ENCODE peak calls at places on chromosome 16, in ten cellular contexts. Y is Peyer's patch, O is heart left ventricle, Q is stomach, M is upper lobe of left lung, I is body of pancreas, D is sigmoid colon, C is IMR-90, T is esophagus squamous epithelium, X is uterus. J is an unnamed sample.

GRCh38 chr16:29920690-29921371 is 5.2 kb downstream of the KCTD13 start:
- DNase-seq in Y (no peak), O (no peak), Q (no peak), M (no peak), I (no peak), D (no peak), C (no peak), T (no peak), X (no peak), J (no peak)

GRCh38 chr16:64544859-64545258 is 577.0 kb downstream of the CDH11 start:
- DNase-seq in Y (no peak), O (no peak), Q (no peak), M (no peak), I (no peak), D (no peak), C (no peak), T (no peak), X (no peak), J (no peak)

GRCh38 chr16:21301895-21302291 is 23.8 kb upstream of the CRYM start:
- DNase-seq in Y (no peak), O (no peak), Q (no peak), M (no peak), I (no peak), D (no peak), C (peak; percentile 8), T (no peak), X (no peak), J (no peak)

GRCh38 chr16:11410382-11411058 is 65.3 kb downstream of the RMI2 start:
- DNase-seq in Y (no peak), O (peak; percentile 41), Q (no peak), M (no peak), I (no peak), D (no peak), C (no peak), T (no peak), X (no peak), J (no peak)

GRCh38 chr16:58048914-58049696 is 23.6 kb downstream of the MMP15 start:
- DNase-seq in Y (no peak), O (no peak), Q (no peak), M (no peak), I (no peak), D (no peak), C (no peak), T (no peak), X (no peak), J (peak; percentile 96)

GRCh38 chr16:20866792-20867191 is 33.4 kb downstream of the DCUN1D3 start:
- DNase-seq in Y (no peak), O (peak; percentile 49), Q (no peak), M (no peak), I (no peak), D (no peak), C (no peak), T (no peak), X (no peak), J (no peak)

GRCh38 chr16:12060751-12061150 is 84.2 kb downstream of the SNX29 start:
- DNase-seq in Y (no peak), O (no peak), Q (no peak), M (no peak), I (no peak), D (peak; percentile 44), C (no peak), T (no peak), X (no peak), J (no peak)

GRCh38 chr16:12732600-12732999 is 71.1 kb downstream of the CPPED1 start:
- DNase-seq in Y (no peak), O (no peak), Q (no peak), M (no peak), I (no peak), D (no peak), C (no peak), T (no peak), X (no peak), J (no peak)

GRCh38 chr16:3945751-3946603 is 65.5 kb upstream of the CREBBP start:
- DNase-seq in Y (no peak), O (peak; percentile 54), Q (peak; percentile 60), M (no peak), I (peak; percentile 48), D (no peak), C (peak; percentile 99), T (no peak), X (no peak), J (peak; percentile 97)

GRCh38 chr16:9007177-9007794 is 43.6 kb upstream of the USP7 start:
- DNase-seq in Y (no peak), O (no peak), Q (no peak), M (no peak), I (no peak), D (no peak), C (peak; percentile 84), T (no peak), X (no peak), J (no peak)

GRCh38 chr16:25256821-25257503 is 683 bp downstream of the ZKSCAN2 start:
- DNase-seq in Y (no peak), O (no peak), Q (no peak), M (no peak), I (peak; percentile 19), D (no peak), C (peak; percentile 15), T (no peak), X (no peak), J (peak; percentile 22)

GRCh38 chr16:52963471-52963870 is 89.2 kb downstream of the CHD9NB start:
- DNase-seq in Y (no peak), O (no peak), Q (no peak), M (no peak), I (no peak), D (no peak), C (no peak), T (no peak), X (no peak), J (no peak)

GRCh38 chr16:15581127-15581815 is 61.7 kb downstream of the MARF1 start:
- DNase-seq in Y (no peak), O (no peak), Q (no peak), M (no peak), I (no peak), D (no peak), C (no peak), T (no peak), X (no peak), J (no peak)

GRCh38 chr16:23687034-23687808 is 8.5 kb downstream of the PLK1 start:
- DNase-seq in Y (no peak), O (no peak), Q (no peak), M (peak; percentile 27), I (no peak), D (no peak), C (no peak), T (no peak), X (no peak), J (no peak)

GRCh38 chr16:69223882-69224281 is 36.9 kb downstream of the SNTB2 start:
- DNase-seq in Y (no peak), O (no peak), Q (no peak), M (no peak), I (no peak), D (no peak), C (peak; percentile 79), T (no peak), X (no peak), J (no peak)

GRCh38 chr16:56257666-56258359 is 66.5 kb downstream of the GNAO1 start:
- DNase-seq in Y (no peak), O (peak; percentile 63), Q (no peak), M (no peak), I (no peak), D (peak; percentile 72), C (no peak), T (no peak), X (no peak), J (peak; percentile 20)
- H3K27me3 ChIP-seq in Y (no peaks in the 10 kb centered on the region), O (no peaks in the 10 kb centered on the region), Q (no peaks in the 10 kb centered on the region), M (no peaks in the 10 kb centered on the region), I (no peaks in the 10 kb centered on the region), D (no peaks in the 10 kb centered on the region), C (peaks cover 37% of the 10 kb centered on the region), T (no peaks in the 10 kb centered on the region), X (no peaks in the 10 kb centered on the region), J (no peaks in the 10 kb centered on the region)

GRCh38 chr16:54649846-54650245 is 280.8 kb upstream of the IRX5 start:
- DNase-seq in Y (no peak), O (no peak), Q (no peak), M (no peak), I (no peak), D (no peak), C (no peak), T (no peak), X (no peak), J (no peak)
- TF ChIP-seq POLR2A in Y (no peak), O (no peak), Q (no peak), M (no peak), I (no peak), D (no peak), C (no peak), T (no peak), X (no peak), J (no peak)

DNA sequence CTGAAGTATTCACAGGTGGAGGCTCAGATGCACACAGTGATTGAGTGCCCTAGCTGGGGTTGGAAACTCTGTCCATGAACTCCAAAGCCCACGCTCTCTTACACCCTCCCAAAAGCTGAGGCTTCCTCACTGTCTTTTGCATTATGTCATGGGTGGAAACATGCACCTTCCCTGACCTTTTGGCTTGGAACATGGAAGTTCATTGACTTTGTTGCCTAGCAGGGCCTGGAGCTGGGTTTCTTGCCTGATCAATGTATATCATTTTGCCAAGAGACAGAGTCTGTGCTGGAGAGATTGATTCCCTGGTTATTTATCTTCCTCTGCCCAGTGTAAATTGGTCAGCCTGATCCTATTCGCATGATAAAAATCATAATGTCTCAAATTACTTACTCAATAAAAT is 558.4 kb downstream of the MAF start:
- DNase-seq in Y (no peak), O (no peak), Q (no peak), M (no peak), I (no peak), D (no peak), C (no peak), T (no peak), X (no peak), J (no peak)
- H3K27me3 ChIP-seq in Y (no peaks in the 10 kb centered on the region), O (no peaks in the 10 kb centered on the region), Q (no peaks in the 10 kb centered on the region), M (no peaks in the 10 kb centered on the region), I (no peaks in the 10 kb centered on the region), D (no peaks in the 10 kb centered on the region), C (no peaks in the 10 kb centered on the region), T (no peaks in the 10 kb centered on the region), X (no peaks in the 10 kb centered on the region), J (no peaks in the 10 kb centered on the region)

GRCh38 chr16:70685938-70686375 is at the start of gene MTSS2:
- DNase-seq in Y (peak; percentile 37), O (peak; percentile 89), Q (peak; percentile 83), M (peak; percentile 96), I (peak; percentile 77), D (peak; percentile 96), C (peak; percentile 85), T (no peak), X (peak; percentile 90), J (peak; percentile 90)
- TF ChIP-seq POLR2A in Y (no peak), O (peak; percentile 51), Q (no peak), M (no peak), I (peak; percentile 19), D (no peak), C (no peak), T (no peak), X (peak; percentile 58), J (no peak)

GRCh38 chr16:80554037-80554436 is 13.2 kb downstream of the DYNLRB2 start:
- DNase-seq in Y (no peak), O (no peak), Q (no peak), M (no peak), I (no peak), D (no peak), C (no peak), T (no peak), X (no peak), J (no peak)
- H3K27me3 ChIP-seq in Y (no peaks in the 10 kb centered on the region), O (no peaks in the 10 kb centered on the region), Q (peaks cover 6% of the 10 kb centered on the region), M (no peaks in the 10 kb centered on the region), I (no peaks in the 10 kb centered on the region), D (no peaks in the 10 kb centered on the region), C (no peaks in the 10 kb centered on the region), T (no peaks in the 10 kb centered on the region), X (no peaks in the 10 kb centered on the region), J (no peaks in the 10 kb centered on the region)

GRCh38 chr16:67562526-67562917 is at the start of gene CTCF:
- DNase-seq in Y (peak; percentile 84), O (peak; percentile 89), Q (peak; percentile 85), M (peak; percentile 96), I (peak; percentile 84), D (peak; percentile 94), C (peak; percentile 81), T (no peak), X (peak; percentile 81), J (peak; percentile 85)
- TF ChIP-seq POLR2A in Y (no peak), O (no peak), Q (no peak), M (no peak), I (no peak), D (no peak), C (no peak), T (no peak), X (no peak), J (no peak)